ENCODE peak calls at places on chromosomes 6 and 20, in ten cellular contexts. W, O, D, Q, Z, E, F, P, U and C are unnamed samples.
A peak's percentile ranks its signal among the peaks of the same experiment; 100 is the strongest.

GRCh38 chr20:64105846-64106434 is 1.4 kb downstream of the NPBWR2 start:
- DNase-seq in Q (no peak), E (peak; percentile 4), U (peak; percentile 4), W (no peak), P (no peak), F (no peak), O (no peak), D (no peak), Z (no peak), C (peak; percentile 32)

GRCh38 chr6:33976425-33977360 is 169.2 kb downstream of the GRM4 start:
- DNase-seq in D (peak; percentile 15), U (no peak), W (peak; percentile 1), P (no peak), E (no peak), O (no peak), F (no peak), Q (no peak), Z (no peak), C (no peak)

GRCh38 chr6:111468329-111469012 is 14.5 kb downstream of the REV3L start:
- DNase-seq in E (no peak), Z (no peak), W (no peak), Q (no peak), P (no peak), O (no peak), F (no peak), U (no peak), D (no peak), C (no peak)

GRCh38 chr6:163645560-163645959 is 231.0 kb downstream of the QKI start:
- DNase-seq in Q (no peak), U (no peak), W (no peak), O (peak; percentile 77), P (no peak), D (no peak), Z (no peak), E (no peak), F (no peak), C (no peak)

GRCh38 chr20:61803903-61804804 is 261.5 kb downstream of the TAF4 start:
- DNase-seq in Q (peak; percentile 39), O (no peak), Z (no peak), F (no peak), W (no peak), D (no peak), U (peak; percentile 12), P (no peak), E (no peak), C (no peak)

GRCh38 chr20:36086767-36087166 is 67.8 kb upstream of the EPB41L1 start:
- DNase-seq in W (no peak), P (no peak), O (peak; percentile 66), E (no peak), Z (no peak), D (no peak), U (no peak), F (no peak), Q (no peak), C (peak; percentile 85)

GRCh38 chr20:60095456-60095855 is 137.2 kb downstream of the CDH26 start:
- DNase-seq in W (no peak), Q (no peak), E (no peak), P (no peak), F (no peak), Z (no peak), O (no peak), D (no peak), U (no peak), C (no peak)

GRCh38 chr6:113122060-113122459 is 735.1 kb upstream of the MARCKS start:
- DNase-seq in O (peak; percentile 75), U (no peak), F (peak; percentile 6), E (no peak), Z (no peak), P (no peak), W (no peak), D (no peak), Q (no peak), C (peak; percentile 95)

GRCh38 chr20:35604444-35604750 is 11.2 kb upstream of the SPAG4 start:
- DNase-seq in E (peak; percentile 65), P (no peak), D (peak; percentile 51), Z (peak; percentile 74), O (no peak), W (no peak), U (no peak), Q (no peak), F (peak; percentile 20), C (no peak)

GRCh38 chr6:70520575-70520974 is 46.2 kb upstream of the SDHAF4 start:
- DNase-seq in O (no peak), W (no peak), E (no peak), Z (peak; percentile 27), P (no peak), D (no peak), F (no peak), U (no peak), Q (no peak), C (no peak)

GRCh38 chr20:45325367-45325766 is 17.3 kb upstream of the MATN4 start:
- DNase-seq in D (no peak), Z (no peak), Q (peak; percentile 34), U (no peak), F (no peak), P (no peak), W (peak; percentile 11), E (no peak), O (no peak), C (no peak)

GRCh38 chr6:119328866-119329806 is 20.4 kb downstream of the MAN1A1 start:
- DNase-seq in Q (no peak), E (no peak), F (no peak), W (no peak), Z (no peak), O (no peak), U (no peak), P (no peak), D (no peak), C (no peak)

GRCh38 chr6:162090734-162091133 is 636.8 kb downstream of the PRKN start:
- DNase-seq in O (no peak), D (no peak), W (no peak), E (no peak), F (no peak), Q (no peak), Z (no peak), U (no peak), P (no peak), C (no peak)

GRCh38 chr20:46182271-46182670 is 64.2 kb downstream of the CD40 start:
- DNase-seq in E (no peak), P (no peak), O (no peak), D (no peak), U (no peak), F (no peak), Z (no peak), W (no peak), Q (no peak), C (no peak)

GRCh38 chr20:58877374-58878360 is 25.2 kb downstream of the GNAS start:
- DNase-seq in O (no peak), P (no peak), Z (no peak), U (no peak), F (no peak), E (no peak), D (no peak), Q (no peak), W (no peak), C (no peak)

GRCh38 chr6:155395339-155395738 is 60.3 kb downstream of the NOX3 start:
- DNase-seq in Q (no peak), W (no peak), O (no peak), F (no peak), U (no peak), D (no peak), P (no peak), Z (no peak), E (no peak), C (no peak)
- H3K27ac ChIP-seq in Q (no peak overlapping the region), W (no peak overlapping the region), O (no peak overlapping the region), F (no peak overlapping the region), U (no peak overlapping the region), D (no peak overlapping the region), P (no peak overlapping the region), Z (no peak overlapping the region), E (no peak overlapping the region), C (no peak overlapping the region)

GRCh38 chr6:11824986-11825385 is 46.4 kb upstream of the ADTRP start:
- DNase-seq in Z (no peak), P (no peak), D (no peak), E (no peak), Q (no peak), W (no peak), O (no peak), F (no peak), U (no peak), C (no peak)
- TF ChIP-seq CTCF in Z (no peak), P (no peak), D (no peak), E (no peak), Q (no peak), W (no peak), O (no peak), F (no peak), U (no peak), C (no peak)

DNA sequence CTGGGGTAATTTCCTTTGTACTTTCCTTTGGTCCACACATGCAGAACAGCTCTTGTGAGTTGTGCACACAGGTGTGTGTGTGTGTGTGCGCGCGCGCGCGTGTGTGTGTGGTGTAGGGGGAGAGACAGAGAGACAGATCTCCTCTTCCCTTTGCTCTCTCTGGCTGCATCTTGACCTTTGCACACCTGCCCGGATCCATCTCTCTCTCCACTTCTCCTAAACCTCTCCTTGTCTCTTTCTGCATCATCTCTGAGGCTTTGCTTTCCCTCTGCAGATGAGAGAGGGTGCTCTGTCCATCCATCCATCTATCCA is 67.0 kb downstream of the SRC start:
- DNase-seq in E (no peak), D (no peak), F (no peak), O (no peak), Q (no peak), U (no peak), Z (peak; percentile 8), P (no peak), W (no peak), C (no peak)
- H3K27ac ChIP-seq in E (no peak overlapping the region), D (no peak overlapping the region), F (no peak overlapping the region), O (no peak overlapping the region), Q (no peak overlapping the region), U (no peak overlapping the region), Z (no peak overlapping the region), P (no peak overlapping the region), W (no peak overlapping the region), C (no peak overlapping the region)

GRCh38 chr6:150184850-150185480 is 42.1 kb downstream of the PPP1R14C start:
- DNase-seq in E (no peak), Q (no peak), U (no peak), Z (peak; percentile 57), O (no peak), W (no peak), D (no peak), P (no peak), F (no peak), C (no peak)

GRCh38 chr6:150185697-150186096 is 42.9 kb downstream of the PPP1R14C start:
- DNase-seq in P (peak; percentile 45), Q (peak; percentile 64), U (no peak), D (no peak), W (no peak), Z (peak; percentile 32), F (no peak), E (peak; percentile 73), O (no peak), C (no peak)

GRCh38 chr6:150191809-150192208 is 49.0 kb downstream of the PPP1R14C start:
- DNase-seq in P (no peak), U (no peak), Q (no peak), F (no peak), E (no peak), Z (no peak), O (peak; percentile 63), W (no peak), D (no peak), C (no peak)

GRCh38 chr6:150186129-150186898 is 43.5 kb downstream of the PPP1R14C start:
- DNase-seq in E (no peak), U (no peak), Z (no peak), P (no peak), O (no peak), W (no peak), Q (no peak), D (no peak), F (no peak), C (no peak)

GRCh38 chr6:150189176-150189575 is 46.3 kb downstream of the PPP1R14C start:
- DNase-seq in D (no peak), W (no peak), O (no peak), P (no peak), U (no peak), E (peak; percentile 52), Z (peak; percentile 54), Q (no peak), F (no peak), C (no peak)
- TF ChIP-seq CTCF in D (no peak), W (no peak), O (no peak), P (no peak), U (no peak), E (no peak), Z (peak; percentile 81), Q (no peak), F (no peak), C (no peak)